ENCODE peak calls at places on chromosome 14, in nine cellular contexts. D is upper lobe of right lung; F is tibial nerve; X is CD8-positive, alpha-beta T cell; I is ovary; Y is breast epithelium; U is transverse colon; O is SK-N-SH; J is left ventricle myocardium inferior. Z is an unnamed sample.

GRCh38 chr14:39762576-39763401 is 330.6 kb upstream of the FBXO33 start:
- DNase-seq in J (no peak), Y (no peak), D (no peak), O (no peak), X (no peak), I (no peak), F (no peak), U (no peak), Z (no peak)

GRCh38 chr14:73633517-73634332 is 11.1 kb upstream of the DNAL1 start:
- DNase-seq in D (peak; percentile 84), X (peak; percentile 75), U (peak; percentile 69), Y (peak; percentile 54), O (peak; percentile 82), F (no peak), I (peak; percentile 57), J (peak; percentile 37), Z (peak; percentile 25)

GRCh38 chr14:61530896-61531295 is 164.4 kb upstream of the HIF1A start:
- DNase-seq in F (no peak), D (no peak), O (no peak), Y (no peak), U (peak; percentile 41), X (no peak), J (no peak), I (no peak), Z (no peak)

GRCh38 chr14:99136401-99136800 is 135.6 kb downstream of the BCL11B start:
- DNase-seq in D (no peak), J (no peak), U (no peak), F (no peak), Y (no peak), O (no peak), X (peak; percentile 17), I (no peak), Z (no peak)

GRCh38 chr14:67973415-67973814 is 153.8 kb downstream of the RAD51B start:
- DNase-seq in I (no peak), U (no peak), F (no peak), Y (no peak), O (peak; percentile 15), X (no peak), J (no peak), D (no peak), Z (no peak)

GRCh38 chr14:76500011-76500410 is 124.1 kb downstream of the ESRRB start:
- DNase-seq in F (no peak), O (no peak), X (no peak), I (no peak), D (no peak), Y (no peak), U (no peak), J (no peak), Z (no peak)

GRCh38 chr14:55354500-55354899 is 57.1 kb downstream of the ATG14 start:
- DNase-seq in O (peak; percentile 63), I (peak; percentile 39), U (peak; percentile 69), Y (no peak), D (no peak), X (peak; percentile 70), F (no peak), J (peak; percentile 20), Z (peak; percentile 50)

GRCh38 chr14:28001002-28001401 is 765.6 kb upstream of the FOXG1 start:
- DNase-seq in O (no peak), I (no peak), U (no peak), J (no peak), X (no peak), D (no peak), F (no peak), Y (no peak), Z (no peak)

GRCh38 chr14:26163761-26164160 is 434.1 kb downstream of the NOVA1 start:
- DNase-seq in U (no peak), J (no peak), Y (no peak), O (no peak), X (no peak), I (no peak), D (no peak), F (no peak), Z (no peak)

GRCh38 chr14:81974543-81974942 is 440.9 kb upstream of the SEL1L start:
- DNase-seq in J (no peak), X (no peak), F (no peak), Y (no peak), D (no peak), O (no peak), U (no peak), I (no peak), Z (no peak)

GRCh38 chr14:29926228-29926627 is 1.4 kb downstream of the PRKD1 start:
- DNase-seq in O (no peak), Y (no peak), X (no peak), D (no peak), F (no peak), U (no peak), J (no peak), I (no peak), Z (no peak)

GRCh38 chr14:90368946-90369721 is 27.7 kb upstream of the CALM1 start:
- DNase-seq in I (no peak), J (no peak), D (no peak), X (no peak), U (peak; percentile 50), F (no peak), Y (no peak), O (peak; percentile 34), Z (no peak)

GRCh38 chr14:41607119-41607785 is 576 bp downstream of the LRFN5 start:
- DNase-seq in I (no peak), X (no peak), O (no peak), J (no peak), Y (no peak), F (no peak), U (no peak), D (no peak), Z (no peak)
- H3K27ac ChIP-seq in I (peak overlapping the region; percentile 75), X (no peak overlapping the region), O (no peak overlapping the region), J (peak overlapping the region; percentile 81), Y (peak overlapping the region; percentile 92), F (peak overlapping the region; percentile 80), U (peak overlapping the region; percentile 53), D (no peak overlapping the region), Z (no peak overlapping the region)

DNA sequence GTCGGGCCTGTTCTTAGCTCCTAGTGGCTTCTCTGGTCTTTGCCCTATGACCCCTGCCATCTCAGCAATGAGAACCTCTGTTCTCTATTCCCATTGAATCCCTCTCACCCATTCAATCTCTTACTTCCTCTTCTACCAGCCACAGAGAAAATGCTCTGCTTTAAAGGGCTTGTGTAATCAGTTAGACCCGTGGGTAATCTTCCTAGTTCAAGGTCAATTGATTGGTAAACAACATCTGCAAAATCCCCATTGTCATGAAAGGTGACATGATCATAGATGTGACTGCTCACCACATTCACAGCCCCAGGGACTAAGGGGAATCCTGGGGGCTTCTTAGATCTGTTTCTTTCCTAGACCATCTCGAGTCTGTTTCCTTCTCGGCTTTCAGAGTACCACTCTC is 7.2 kb upstream of the CCDC197 start:
- DNase-seq in J (no peak), U (no peak), Y (no peak), F (no peak), D (no peak), I (no peak), O (no peak), X (no peak), Z (no peak)
- H3K4me1 ChIP-seq in J (peaks cover 20% of the 10 kb centered on the region), U (peaks cover 1% of the 10 kb centered on the region), Y (no peaks in the 10 kb centered on the region), F (no peaks in the 10 kb centered on the region), D (no peaks in the 10 kb centered on the region), I (peaks cover 1% of the 10 kb centered on the region), O (peaks cover 10% of the 10 kb centered on the region), X (no peaks in the 10 kb centered on the region), Z (no peaks in the 10 kb centered on the region)

DNA sequence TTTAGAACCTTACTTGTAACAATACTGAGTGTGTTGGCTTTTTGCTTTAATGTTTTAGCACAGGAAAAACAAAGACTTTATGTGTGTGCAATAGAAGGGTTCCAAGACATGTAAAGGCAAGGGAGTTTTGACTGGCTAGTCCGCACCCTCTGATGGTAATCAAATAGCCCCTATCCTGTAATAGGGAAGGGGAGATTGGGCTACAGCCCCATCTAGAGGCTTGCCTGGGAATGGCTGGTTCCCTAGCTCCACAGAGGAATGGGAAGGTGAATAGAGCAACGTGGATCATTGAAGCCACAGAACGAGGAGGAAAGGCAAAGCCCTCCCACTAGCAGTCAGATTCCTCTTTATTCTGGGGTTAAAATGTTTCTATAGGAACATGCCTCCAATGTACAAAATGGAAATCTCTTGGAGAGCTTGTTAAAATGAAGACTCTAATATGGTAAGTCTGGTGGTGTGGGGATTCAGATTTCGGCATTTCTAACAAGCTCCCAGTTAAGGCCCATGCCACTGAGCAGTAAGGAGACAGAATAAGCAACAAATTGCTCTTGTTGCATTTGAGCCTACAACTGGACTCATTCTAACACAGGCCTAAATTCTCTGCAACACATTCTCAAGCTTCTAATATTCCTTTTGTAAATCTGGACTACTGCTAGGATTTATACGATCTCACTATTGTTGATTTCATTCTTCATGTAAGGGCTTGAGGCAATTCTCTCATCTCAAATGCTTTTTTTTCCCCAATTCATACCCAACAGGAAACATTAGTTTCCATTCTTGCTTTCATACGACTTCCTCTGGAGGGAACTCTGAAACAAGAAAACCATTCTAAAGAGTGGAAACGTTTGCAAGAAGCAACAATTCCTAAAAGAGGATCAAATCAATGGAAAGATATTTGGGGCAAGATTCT is 57.1 kb downstream of the NIN start:
- DNase-seq in U (peak; percentile 34), O (peak; percentile 76), I (no peak), X (no peak), Y (no peak), J (no peak), F (peak; percentile 29), D (no peak), Z (no peak)
- H3K36me3 ChIP-seq in U (peaks cover 25% of the 10 kb centered on the region), O (peaks cover 47% of the 10 kb centered on the region), I (no peaks in the 10 kb centered on the region), X (peaks cover 62% of the 10 kb centered on the region), Y (no peaks in the 10 kb centered on the region), J (peaks cover 70% of the 10 kb centered on the region), F (peaks cover 8% of the 10 kb centered on the region), D (peaks cover 46% of the 10 kb centered on the region), Z (peaks cover 56% of the 10 kb centered on the region)

DNA sequence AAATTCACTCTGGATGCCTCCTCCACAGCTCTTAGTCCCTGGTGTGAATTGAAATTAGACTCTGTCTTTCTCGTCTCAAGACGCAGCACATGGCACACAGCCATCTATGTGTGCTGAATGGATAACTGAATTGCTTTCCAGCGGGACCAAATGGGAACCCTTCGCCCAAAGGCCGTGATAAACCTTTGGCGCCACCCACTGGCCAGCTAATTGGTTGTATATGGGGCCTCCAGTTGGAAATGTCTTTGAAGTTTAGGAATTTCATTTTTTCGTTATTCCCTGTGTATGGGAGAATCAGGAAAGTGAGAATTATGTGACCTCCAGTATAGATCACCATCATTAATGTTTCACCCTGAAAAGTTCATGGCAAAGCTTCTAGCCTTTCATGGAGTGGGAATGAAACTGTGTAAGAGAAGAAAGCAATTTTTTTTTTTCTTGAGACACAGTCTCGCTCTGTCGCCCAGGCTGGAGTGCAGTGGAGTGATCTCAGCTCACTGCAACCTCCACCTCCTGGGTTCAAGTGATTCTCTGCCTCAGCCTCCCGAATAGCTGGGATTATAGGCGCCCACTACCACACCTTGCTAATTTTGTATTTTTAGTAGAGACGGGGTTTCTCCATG is 9.8 kb upstream of the HSP90AA1 start:
- DNase-seq in D (peak; percentile 87), J (peak; percentile 86), U (peak; percentile 89), Y (peak; percentile 90), O (peak; percentile 80), I (peak; percentile 92), X (peak; percentile 83), F (peak; percentile 85), Z (peak; percentile 58)
- H3K27ac ChIP-seq in D (no peak overlapping the region), J (no peak overlapping the region), U (no peak overlapping the region), Y (peak overlapping the region; percentile 38), O (no peak overlapping the region), I (no peak overlapping the region), X (no peak overlapping the region), F (no peak overlapping the region), Z (no peak overlapping the region)

DNA sequence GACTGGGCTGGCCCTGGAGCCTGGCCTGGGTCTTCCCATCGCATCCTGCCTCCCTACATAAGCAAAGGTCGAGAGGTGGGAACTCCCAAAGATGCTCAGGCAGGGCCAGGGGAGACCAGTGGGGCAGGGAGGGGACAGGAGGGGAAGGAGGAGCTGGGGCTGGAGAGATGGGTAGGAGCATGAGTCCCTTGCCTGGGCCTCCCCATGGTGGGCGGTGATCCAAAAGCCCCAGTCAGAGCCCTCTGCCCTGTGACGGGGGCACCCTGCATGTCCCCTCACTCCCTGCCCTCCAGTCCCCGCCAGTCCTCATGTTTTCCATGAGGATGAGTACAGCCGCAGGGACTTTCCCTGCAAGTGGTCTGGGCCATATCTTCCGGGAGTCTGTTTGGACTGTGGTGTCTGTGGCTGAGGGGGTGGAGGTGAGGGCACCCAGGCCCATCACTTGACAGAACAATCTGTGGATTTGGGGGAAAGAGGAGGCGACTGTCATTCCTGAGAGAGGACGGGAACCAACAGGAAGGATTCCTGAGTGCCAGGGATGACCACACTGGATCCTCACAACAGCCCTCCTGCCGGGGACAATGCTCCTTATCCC is 9.3 kb downstream of the BDKRB2 start:
- DNase-seq in I (no peak), D (no peak), U (no peak), J (no peak), F (no peak), X (no peak), Y (no peak), O (no peak), Z (no peak)
- H3K4me1 ChIP-seq in I (no peaks in the 10 kb centered on the region), D (no peaks in the 10 kb centered on the region), U (no peaks in the 10 kb centered on the region), J (no peaks in the 10 kb centered on the region), F (no peaks in the 10 kb centered on the region), X (no peaks in the 10 kb centered on the region), Y (no peaks in the 10 kb centered on the region), O (no peaks in the 10 kb centered on the region), Z (no peaks in the 10 kb centered on the region)

Z was measured in effector memory CD4-positive, alpha-beta T cell.